ENCODE peak calls at places on chromosomes 3 and 15, in six cellular contexts. A is activated CD4-positive, alpha-beta T cell treated with anti-CD3 and anti-CD28 coated beads for 48 hours; G is NCI-H446; M is gastrocnemius medialis; Z is A172; Y is SJSA1. J is an unnamed sample.

GRCh38 chr3:37995652-37996641 is 5.4 kb downstream of the VILL start:
- DNase-seq in Z (no peak), Y (no peak), G (peak), M (peak), A (no peak), J (no peak)

GRCh38 chr3:146493221-146493620 is 23.9 kb upstream of the PLSCR2 start:
- DNase-seq in G (no peak), Y (no peak), M (no peak), A (no peak), Z (no peak), J (no peak)

GRCh38 chr3:96466441-96466840 is 348.0 kb upstream of the EPHA6 start:
- DNase-seq in M (no peak), Y (no peak), Z (no peak), A (no peak), G (no peak), J (no peak)

GRCh38 chr3:81726132-81726531 is 35.3 kb downstream of the GBE1 start:
- DNase-seq in A (no peak), G (no peak), Z (peak), Y (peak), M (no peak), J (peak)

GRCh38 chr3:133413166-133414020 is 13.5 kb downstream of the BFSP2 start:
- DNase-seq in Z (peak), G (peak), Y (peak), A (no peak), M (no peak), J (peak)

GRCh38 chr15:52780172-52780980 is 9.8 kb downstream of the ONECUT1 start:
- DNase-seq in G (peak), Y (peak), M (no peak), A (peak), Z (peak), J (peak)

GRCh38 chr3:134613006-134613520 is 37.8 kb downstream of the KY start:
- DNase-seq in Z (no peak), A (no peak), G (no peak), M (no peak), Y (no peak), J (no peak)

GRCh38 chr15:51244366-51244977 is 93.9 kb downstream of the CYP19A1 start:
- DNase-seq in A (no peak), Y (no peak), Z (no peak), G (no peak), M (no peak), J (no peak)

GRCh38 chr3:141227752-141228151 is 3.9 kb upstream of the PXYLP1 start:
- DNase-seq in G (no peak), M (no peak), A (no peak), Z (no peak), Y (peak), J (no peak)

GRCh38 chr3:23752126-23752525 is 53.6 kb upstream of the UBE2E1 start:
- DNase-seq in A (no peak), G (no peak), Z (peak), Y (peak), M (no peak), J (no peak)

GRCh38 chr15:79170256-79170664 is 79.7 kb upstream of the RASGRF1 start:
- DNase-seq in A (no peak), M (peak), Y (no peak), Z (peak), G (no peak), J (peak)

GRCh38 chr15:64699767-64700388 is 75.5 kb downstream of the RBPMS2 start:
- DNase-seq in A (no peak), M (peak), G (peak), Y (no peak), Z (no peak), J (no peak)

GRCh38 chr3:101994386-101994785 is 145.1 kb downstream of the NFKBIZ start:
- DNase-seq in A (no peak), M (no peak), Z (no peak), G (no peak), Y (no peak), J (no peak)

GRCh38 chr15:25850154-25851111 is 12.7 kb downstream of the ATP10A start:
- DNase-seq in G (no peak), Y (peak), M (peak), A (peak), Z (no peak), J (peak)

GRCh38 chr3:76527773-76528172 is 512.1 kb upstream of the ROBO2 start:
- DNase-seq in G (no peak), Z (no peak), M (no peak), A (no peak), Y (no peak), J (no peak)

GRCh38 chr3:15325228-15325627 is 7.2 kb downstream of the SH3BP5 start:
- DNase-seq in Y (peak), G (peak), M (peak), A (no peak), Z (peak), J (peak)

GRCh38 chr3:151227438-151228290 is 24.6 kb upstream of the GPR171 start:
- DNase-seq in Y (peak), A (peak), G (peak), Z (peak), M (peak), J (peak)

GRCh38 chr3:126102011-126102410 is 18.1 kb upstream of the SLC41A3 start:
- DNase-seq in M (no peak), Z (no peak), Y (no peak), G (no peak), A (no peak), J (no peak)

GRCh38 chr3:127676456-127676855 is 3.7 kb downstream of the ABTB1 start:
- DNase-seq in Z (no peak), Y (no peak), G (no peak), A (no peak), M (peak), J (no peak)